ENCODE peak calls at places on chromosomes 7 and 10, in six cellular contexts. M is sigmoid colon, V is psoas muscle, A is fibroblast of pulmonary artery, I is mesothelial cell of epicardium, T is RWPE1. W is an unnamed sample.

GRCh38 chr7:158445421-158446175 is 142.0 kb downstream of the PTPRN2 start:
- DNase-seq in M (no peak), V (no peak), A (no peak), I (no peak), T (no peak), W (no peak)

GRCh38 chr7:116840256-116840655 is 22.1 kb upstream of the CAPZA2 start:
- DNase-seq in M (no peak), V (no peak), A (no peak), I (no peak), T (no peak), W (no peak)

GRCh38 chr7:4792537-4793126 is 17.2 kb downstream of the AP5Z1 start:
- DNase-seq in M (peak), V (no peak), A (no peak), I (no peak), T (no peak), W (no peak)

GRCh38 chr10:77594171-77594783 is 43.3 kb downstream of the KCNMA1 start:
- DNase-seq in M (no peak), V (no peak), A (no peak), I (no peak), T (no peak), W (no peak)

GRCh38 chr7:74523015-74523414 is 69.3 kb downstream of the GTF2IRD1 start:
- DNase-seq in M (no peak), V (no peak), A (no peak), I (no peak), T (no peak), W (no peak)

GRCh38 chr10:116109481-116109880 is 163.5 kb downstream of the GFRA1 start:
- DNase-seq in M (no peak), V (no peak), A (no peak), I (no peak), T (no peak), W (no peak)

GRCh38 chr7:71708710-71709109 is 576.8 kb downstream of the GALNT17 start:
- DNase-seq in M (no peak), V (no peak), A (no peak), I (no peak), T (no peak), W (no peak)

GRCh38 chr10:50379652-50380051 is 128.3 kb upstream of the ASAH2 start:
- DNase-seq in M (no peak), V (no peak), A (peak), I (no peak), T (no peak), W (no peak)

GRCh38 chr10:55232553-55232952 is 431.5 kb upstream of the PCDH15 start:
- DNase-seq in M (no peak), V (no peak), A (no peak), I (no peak), T (no peak), W (no peak)

GRCh38 chr7:22116451-22117027 is 170.8 kb upstream of the CDCA7L start:
- DNase-seq in M (no peak), V (no peak), A (no peak), I (no peak), T (no peak), W (no peak)

GRCh38 chr7:1768835-1769234 is 98.8 kb downstream of the ELFN1 start:
- DNase-seq in M (no peak), V (no peak), A (no peak), I (no peak), T (peak), W (no peak)

GRCh38 chr10:6347391-6347951 is 144.7 kb downstream of the PFKFB3 start:
- DNase-seq in M (no peak), V (no peak), A (no peak), I (no peak), T (no peak), W (peak)

GRCh38 chr10:50469778-50470193 is 154.0 kb downstream of the SGMS1 start:
- DNase-seq in M (peak), V (peak), A (peak), I (no peak), T (no peak), W (no peak)

GRCh38 chr10:103660364-103661197 is 167.1 kb downstream of the NEURL1 start:
- DNase-seq in M (peak), V (no peak), A (peak), I (no peak), T (no peak), W (peak)

GRCh38 chr7:118349604-118350003 is 125.1 kb downstream of the ANKRD7 start:
- DNase-seq in M (no peak), V (no peak), A (no peak), I (no peak), T (no peak), W (no peak)

GRCh38 chr7:118350260-118350659 is 125.8 kb downstream of the ANKRD7 start:
- DNase-seq in M (no peak), V (no peak), A (no peak), I (no peak), T (no peak), W (no peak)

DNA sequence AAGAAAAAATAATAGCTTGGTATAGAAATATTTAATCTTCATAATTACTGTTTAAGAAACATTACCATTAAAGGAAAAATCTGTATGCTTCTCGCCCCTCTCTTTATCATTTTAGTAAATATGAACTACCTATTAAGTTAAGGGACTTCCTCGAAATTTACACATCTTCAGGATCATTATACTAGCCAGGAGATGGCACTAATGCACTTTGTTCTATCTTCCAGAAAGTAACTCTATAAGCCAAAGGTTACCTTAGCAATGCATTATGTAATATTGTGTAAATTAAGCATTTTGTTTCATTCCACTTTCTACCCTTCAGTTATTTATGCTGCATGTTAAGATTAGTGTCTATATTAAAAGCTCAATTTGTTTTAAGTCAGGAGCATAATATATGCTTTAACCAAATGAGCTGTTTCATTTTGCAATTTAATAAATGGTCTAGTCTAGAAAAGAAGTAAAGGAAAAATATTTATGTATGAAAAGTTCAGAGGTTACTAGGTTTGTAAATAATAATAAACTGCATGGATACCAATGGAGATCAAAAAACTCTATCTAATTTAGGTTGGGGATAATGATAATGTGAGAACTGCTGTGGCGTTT is 128.4 kb downstream of the ANKRD7 start:
- DNase-seq in M (no peak), V (no peak), A (peak), I (no peak), T (no peak), W (no peak)
- TF ChIP-seq CTCF in M (no peak), V (peak), A (no peak), I (no peak), T (peak), W (peak)

GRCh38 chr10:97319671-97320479 is 804 bp downstream of the FRAT1 start:
- DNase-seq in M (peak), V (peak), A (no peak), I (peak), T (peak), W (peak)
- TF ChIP-seq CTCF in M (no peak), V (no peak), A (no peak), I (no peak), T (peak), W (peak)

GRCh38 chr7:100639995-100640394 is 1.4 kb downstream of the TFR2 start:
- DNase-seq in M (no peak), V (no peak), A (no peak), I (no peak), T (no peak), W (no peak)

GRCh38 chr7:100641860-100642533 is 645 bp upstream of the TFR2 start:
- DNase-seq in M (no peak), V (no peak), A (no peak), I (no peak), T (no peak), W (no peak)

GRCh38 chr7:100641463-100641859 is at the start of gene TFR2:
- DNase-seq in M (no peak), V (no peak), A (no peak), I (no peak), T (no peak), W (no peak)

GRCh38 chr7:100640438-100641410 is 628 bp downstream of the TFR2 start:
- DNase-seq in M (no peak), V (no peak), A (no peak), I (no peak), T (no peak), W (no peak)

GRCh38 chr7:100642534-100642907 is 1.2 kb upstream of the TFR2 start:
- DNase-seq in M (no peak), V (no peak), A (no peak), I (no peak), T (no peak), W (no peak)
- TF ChIP-seq CTCF in M (no peak), V (no peak), A (no peak), I (no peak), T (no peak), W (no peak)

GRCh38 chr7:18624436-18624835 is 128.9 kb downstream of the HDAC9 start:
- DNase-seq in M (no peak), V (no peak), A (no peak), I (no peak), T (no peak), W (no peak)
- TF ChIP-seq CTCF in M (no peak), V (no peak), A (no peak), I (no peak), T (no peak), W (no peak)

DNA sequence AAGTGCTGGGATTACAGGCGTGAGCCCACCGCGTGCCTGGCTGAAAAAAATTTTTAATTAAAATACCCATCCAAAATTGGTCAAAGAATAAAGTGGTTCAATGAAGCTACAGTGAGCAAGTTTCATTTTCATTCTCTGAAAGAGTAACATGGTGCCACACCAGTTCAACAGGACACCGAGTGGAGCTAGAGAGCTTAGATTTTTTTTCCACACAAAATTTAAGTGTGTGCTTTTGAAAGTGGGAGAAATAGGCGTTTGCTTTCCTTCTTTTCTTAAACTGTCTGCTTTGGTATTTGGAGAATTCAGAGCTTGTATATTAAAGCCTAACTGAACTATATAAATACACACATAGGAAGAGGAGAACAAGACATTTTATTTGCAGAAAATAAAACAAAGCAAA is 43.4 kb downstream of the BPGM start:
- DNase-seq in M (no peak), V (no peak), A (peak), I (no peak), T (no peak), W (no peak)
- TF ChIP-seq CTCF in M (peak), V (peak), A (peak), I (peak), T (peak), W (peak)

GRCh38 chr7:142516038-142516501 is 233.2 kb upstream of the PRSS1 start:
- DNase-seq in M (no peak), V (no peak), A (peak), I (no peak), T (peak), W (no peak)

GRCh38 chr7:142519790-142520078 is 229.5 kb upstream of the PRSS1 start:
- DNase-seq in M (no peak), V (no peak), A (no peak), I (no peak), T (no peak), W (no peak)

GRCh38 chr7:142513221-142513955 is 235.9 kb upstream of the PRSS1 start:
- DNase-seq in M (no peak), V (no peak), A (no peak), I (no peak), T (no peak), W (no peak)

GRCh38 chr7:142523821-142524460 is 225.3 kb upstream of the PRSS1 start:
- DNase-seq in M (no peak), V (no peak), A (no peak), I (no peak), T (no peak), W (no peak)

GRCh38 chr7:142519077-142519789 is 230.0 kb upstream of the PRSS1 start:
- DNase-seq in M (no peak), V (no peak), A (no peak), I (no peak), T (no peak), W (no peak)
- TF ChIP-seq CTCF in M (no peak), V (no peak), A (no peak), I (no peak), T (no peak), W (no peak)

GRCh38 chr7:45865594-45866410 is 7.1 kb downstream of the CCDC201 start:
- DNase-seq in M (no peak), V (no peak), A (no peak), I (no peak), T (no peak), W (no peak)

GRCh38 chr7:45867471-45867870 is 5.4 kb downstream of the CCDC201 start:
- DNase-seq in M (no peak), V (no peak), A (no peak), I (no peak), T (no peak), W (no peak)

GRCh38 chr7:45869426-45869825 is 3.5 kb downstream of the CCDC201 start:
- DNase-seq in M (no peak), V (no peak), A (peak), I (no peak), T (no peak), W (no peak)

GRCh38 chr7:45863715-45864114 is 9.2 kb downstream of the CCDC201 start:
- DNase-seq in M (no peak), V (no peak), A (no peak), I (no peak), T (no peak), W (no peak)
- TF ChIP-seq CTCF in M (no peak), V (no peak), A (peak), I (no peak), T (no peak), W (no peak)

GRCh38 chr7:78363866-78364265 is 565.3 kb downstream of the PHTF2 start:
- DNase-seq in M (no peak), V (no peak), A (no peak), I (no peak), T (no peak), W (no peak)
- TF ChIP-seq CTCF in M (no peak), V (no peak), A (no peak), I (no peak), T (no peak), W (no peak)

GRCh38 chr7:93715234-93715633 is 140.7 kb upstream of the CALCR start:
- DNase-seq in M (no peak), V (peak), A (peak), I (peak), T (peak), W (peak)
- TF ChIP-seq CTCF in M (no peak), V (peak), A (peak), I (peak), T (peak), W (no peak)

W was measured in dorsolateral prefrontal cortex.